ENCODE peak calls at places on chromosomes 13 and 19, in nine cellular contexts. W is lower leg skin; T is foreskin melanocyte; X is MCF 10A; L is activated CD8-positive, alpha-beta T cell treated with anti-CD3 and anti-CD28 coated beads for 36 hours; G is activated effector memory CD4-positive, alpha-beta T cell treated with Interleukin-2 at 50 U/mL for 16 hours; Z is NCI-H2107; F is NCI-H82; S is Kasumi-1. Q is an unnamed sample.

GRCh38 chr13:23212621-23213020 is 31.8 kb downstream of the SGCG start:
- DNase-seq in T (no peak), F (no peak), S (no peak), W (no peak), Z (no peak), L (no peak), G (no peak), X (no peak), Q (no peak)

GRCh38 chr13:75372517-75372916 is 109.5 kb downstream of the TBC1D4 start:
- DNase-seq in Z (peak), F (peak), X (peak), G (no peak), T (peak), W (no peak), S (peak), L (peak), Q (no peak)

GRCh38 chr13:97492684-97493371 is 58.9 kb downstream of the RAP2A start:
- DNase-seq in Z (no peak), L (no peak), T (no peak), W (no peak), G (no peak), S (no peak), X (peak), F (no peak), Q (no peak)

GRCh38 chr19:33722456-33723239 is 74.0 kb upstream of the KCTD15 start:
- DNase-seq in W (no peak), Z (no peak), L (no peak), F (no peak), T (no peak), S (no peak), G (no peak), X (no peak), Q (no peak)

GRCh38 chr19:55368701-55369563 is 1.3 kb downstream of the IL11 start:
- DNase-seq in G (no peak), Z (no peak), X (peak), S (no peak), L (peak), F (peak), T (no peak), W (no peak), Q (no peak)

GRCh38 chr19:38970664-38971532 is 4.6 kb downstream of the FBXO17 start:
- DNase-seq in L (no peak), Z (no peak), G (no peak), F (peak), W (no peak), T (no peak), X (no peak), S (no peak), Q (no peak)

GRCh38 chr19:16957151-16957662 is 68.4 kb downstream of the F2RL3 start:
- DNase-seq in Z (no peak), W (peak), T (no peak), X (peak), S (peak), G (no peak), L (no peak), F (no peak), Q (peak)

GRCh38 chr13:113116871-113117271 is 5.7 kb upstream of the F10 start:
- DNase-seq in G (no peak), T (no peak), W (peak), F (no peak), Z (no peak), X (no peak), L (no peak), S (no peak), Q (no peak)

GRCh38 chr19:39919976-39920375 is 14.5 kb downstream of the FCGBP start:
- DNase-seq in L (no peak), W (peak), S (no peak), G (no peak), F (no peak), X (no peak), Z (no peak), T (no peak), Q (no peak)

GRCh38 chr13:56247692-56248091 is 893.0 kb upstream of the PRR20A start:
- DNase-seq in L (no peak), W (no peak), X (no peak), G (no peak), S (no peak), Z (no peak), F (no peak), T (no peak), Q (no peak)

GRCh38 chr13:113653264-113654174 is 4.5 kb downstream of the ATP4B start:
- DNase-seq in S (no peak), X (peak), T (no peak), L (peak), G (no peak), F (no peak), W (peak), Z (no peak), Q (no peak)

GRCh38 chr13:94322925-94323324 is 156.6 kb downstream of the DCT start:
- DNase-seq in G (no peak), L (no peak), S (peak), F (peak), Z (no peak), T (no peak), X (no peak), W (no peak), Q (no peak)

GRCh38 chr13:46575321-46575721 is 22.4 kb downstream of the LRCH1 start:
- DNase-seq in Z (no peak), L (peak), G (no peak), F (peak), W (no peak), X (no peak), S (peak), T (peak), Q (no peak)

GRCh38 chr13:57673197-57673596 is 41.7 kb downstream of the PCDH17 start:
- DNase-seq in G (no peak), X (no peak), L (no peak), S (no peak), Z (no peak), T (no peak), F (no peak), W (no peak), Q (no peak)

GRCh38 chr19:30430206-30430734 is 58.1 kb downstream of the ZNF536 start:
- DNase-seq in S (no peak), X (no peak), Z (no peak), T (no peak), G (no peak), F (no peak), W (peak), L (no peak), Q (no peak)

GRCh38 chr13:113065406-113066141 is 40.0 kb upstream of the F7 start:
- DNase-seq in S (no peak), W (no peak), X (no peak), L (no peak), Z (no peak), T (no peak), G (no peak), F (no peak), Q (no peak)

GRCh38 chr19:48954595-48955307 is at the start of gene BAX:
- DNase-seq in F (peak), X (peak), T (peak), G (peak), L (peak), S (peak), W (peak), Z (peak), Q (peak)

GRCh38 chr19:18157465-18158063 is 4.6 kb downstream of the PIK3R2 start:
- DNase-seq in F (no peak), L (no peak), S (no peak), Z (peak), G (no peak), X (peak), W (no peak), T (no peak), Q (no peak)

GRCh38 chr19:46748325-46749109 is 2.3 kb upstream of the STRN4 start:
- DNase-seq in L (peak), F (peak), G (peak), T (peak), S (peak), W (no peak), Z (no peak), X (peak), Q (peak)

GRCh38 chr19:18220632-18221275 is 5.5 kb downstream of the PDE4C start:
- DNase-seq in S (no peak), W (no peak), Z (no peak), X (no peak), F (peak), T (no peak), L (no peak), G (no peak), Q (no peak)

GRCh38 chr13:23022667-23023066 is 158.1 kb upstream of the SGCG start:
- DNase-seq in T (no peak), G (no peak), W (no peak), Z (no peak), L (no peak), F (no peak), X (no peak), S (no peak), Q (no peak)

GRCh38 chr13:95509521-95510315 is 42.8 kb upstream of the CLDN10 start:
- DNase-seq in T (no peak), F (no peak), G (no peak), X (peak), S (peak), W (no peak), Z (no peak), L (no peak), Q (no peak)

GRCh38 chr19:29798783-29799182 is 13.0 kb upstream of the CCNE1 start:
- DNase-seq in S (no peak), Z (no peak), F (no peak), X (no peak), T (no peak), W (no peak), G (no peak), L (no peak), Q (no peak)

GRCh38 chr13:113219311-113219940 is 10.0 kb downstream of the CUL4A start:
- DNase-seq in Z (no peak), F (peak), G (no peak), S (no peak), W (no peak), T (no peak), L (no peak), X (no peak), Q (no peak)

GRCh38 chr19:2330632-2331284 is 2.3 kb downstream of the SPPL2B start:
- DNase-seq in X (no peak), F (no peak), T (no peak), L (no peak), S (no peak), Z (peak), G (no peak), W (no peak), Q (no peak)

GRCh38 chr13:79655509-79655908 is 174.6 kb downstream of the NDFIP2 start:
- DNase-seq in T (no peak), S (no peak), X (no peak), G (no peak), L (no peak), W (no peak), Z (no peak), F (no peak), Q (no peak)